ENCODE peak calls at places on chromosomes 5 and 9, in seven cellular contexts. V, S, I, Q, T, A and G are unnamed samples.

GRCh38 chr9:86424246-86424891 is 70.2 kb upstream of the TUT7 start:
- DNase-seq in V (no peak), S (no peak), I (no peak), Q (no peak), T (no peak), A (no peak), G (peak; percentile 23)

GRCh38 chr9:127915801-127916664 is 808 bp downstream of the ST6GALNAC4 start:
- DNase-seq in V (no peak), S (no peak), I (no peak), Q (no peak), T (peak; percentile 67), A (no peak), G (no peak)

GRCh38 chr5:143837306-143837848 is 25.4 kb downstream of the HMHB1 start:
- DNase-seq in V (peak; percentile 54), S (no peak), I (no peak), Q (no peak), T (no peak), A (no peak), G (peak; percentile 65)

GRCh38 chr5:147879784-147880183 is 1.3 kb downstream of the SCGB3A2 start:
- DNase-seq in V (no peak), S (no peak), I (no peak), Q (no peak), T (no peak), A (no peak), G (no peak)

GRCh38 chr5:89303033-89303480 is 420.1 kb upstream of the MEF2C start:
- DNase-seq in V (no peak), S (no peak), I (no peak), Q (no peak), T (no peak), A (no peak), G (no peak)

GRCh38 chr9:117938896-117939295 is 234.7 kb downstream of the TLR4 start:
- DNase-seq in V (no peak), S (no peak), I (no peak), Q (no peak), T (no peak), A (no peak), G (no peak)

GRCh38 chr5:168712280-168712924 is 133.2 kb upstream of the PANK3 start:
- DNase-seq in V (no peak), S (no peak), I (no peak), Q (no peak), T (no peak), A (no peak), G (no peak)

GRCh38 chr5:126878085-126878484 is 101.1 kb downstream of the LMNB1 start:
- DNase-seq in V (no peak), S (no peak), I (no peak), Q (no peak), T (no peak), A (no peak), G (no peak)

GRCh38 chr9:131739192-131739961 is 499 bp downstream of the RAPGEF1 start:
- DNase-seq in V (peak; percentile 88), S (no peak), I (no peak), Q (peak; percentile 58), T (peak; percentile 75), A (peak; percentile 86), G (peak; percentile 37)

GRCh38 chr9:35658894-35659220 is 765 bp downstream of the CCDC107 start:
- DNase-seq in V (no peak), S (no peak), I (no peak), Q (peak; percentile 57), T (peak; percentile 75), A (no peak), G (peak; percentile 44)

GRCh38 chr9:68749579-68750159 is 44.6 kb downstream of the PIP5K1B start:
- DNase-seq in V (no peak), S (no peak), I (peak; percentile 82), Q (no peak), T (no peak), A (no peak), G (no peak)

GRCh38 chr5:131328536-131329186 is 64.8 kb downstream of the CDC42SE2 start:
- DNase-seq in V (no peak), S (no peak), I (no peak), Q (no peak), T (no peak), A (no peak), G (peak; percentile 28)

GRCh38 chr9:120478208-120478607 is 101.8 kb downstream of the CDK5RAP2 start:
- DNase-seq in V (no peak), S (no peak), I (no peak), Q (no peak), T (no peak), A (no peak), G (no peak)

GRCh38 chr9:71249729-71250317 is 128.4 kb upstream of the TRPM3 start:
- DNase-seq in V (peak; percentile 33), S (peak; percentile 91), I (no peak), Q (peak; percentile 31), T (no peak), A (no peak), G (peak; percentile 83)

GRCh38 chr9:69412741-69413150 is 87.7 kb downstream of the ENTREP1 start:
- DNase-seq in V (peak; percentile 87), S (peak; percentile 41), I (peak; percentile 65), Q (peak; percentile 68), T (peak; percentile 76), A (peak; percentile 88), G (peak; percentile 84)

GRCh38 chr5:178372091-178372695 is 139.6 kb upstream of the PHYKPL start:
- DNase-seq in V (peak; percentile 62), S (no peak), I (no peak), Q (no peak), T (no peak), A (peak; percentile 69), G (no peak)
- H3K4me3 ChIP-seq in V (no peak overlapping the region), S (no peak overlapping the region), I (no peak overlapping the region), Q (no peak overlapping the region), T (no peak overlapping the region), A (no peak overlapping the region), G (no peak overlapping the region)

DNA sequence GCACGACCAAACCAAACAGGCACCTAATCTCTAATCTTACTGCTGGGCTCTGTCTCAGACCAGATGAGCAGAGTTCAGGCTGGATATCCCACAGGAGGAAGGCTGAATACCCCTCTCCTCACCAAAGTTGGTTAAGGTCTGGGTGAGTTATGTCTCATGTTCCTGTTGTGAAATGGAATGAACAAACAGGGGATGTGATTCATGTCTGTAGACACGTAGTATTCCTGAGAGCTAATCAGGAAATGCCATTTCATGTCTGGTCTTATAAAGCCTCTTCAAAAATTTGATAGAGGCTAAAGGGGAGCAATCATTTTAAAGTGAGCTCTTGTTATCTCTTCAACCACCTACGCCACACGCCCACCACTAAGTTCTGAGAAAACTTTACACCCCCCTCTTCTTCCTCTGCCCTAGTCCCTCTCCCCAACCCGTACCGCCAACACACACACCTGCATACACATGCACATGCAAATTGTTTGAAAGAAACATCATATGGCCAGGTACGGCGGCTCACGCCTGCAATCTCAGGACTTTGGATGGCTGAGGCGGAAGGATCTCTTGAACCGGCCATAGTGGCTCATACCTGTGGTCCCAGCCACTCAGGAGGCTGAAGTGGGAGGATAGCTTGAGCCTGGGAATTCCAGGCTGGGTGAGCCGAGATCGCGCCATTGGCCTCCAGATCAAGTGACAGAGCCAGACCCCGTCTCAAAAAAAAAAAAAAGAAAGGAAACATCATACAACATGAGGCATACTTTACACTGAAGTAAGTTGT is 69.8 kb upstream of the RAI14 start:
- DNase-seq in V (no peak), S (no peak), I (no peak), Q (no peak), T (no peak), A (no peak), G (no peak)
- H3K4me3 ChIP-seq in V (no peak overlapping the region), S (no peak overlapping the region), I (no peak overlapping the region), Q (peak overlapping the region; percentile 15), T (no peak overlapping the region), A (no peak overlapping the region), G (no peak overlapping the region)

GRCh38 chr5:154474957-154475334 is 3.1 kb downstream of the HAND1 start:
- DNase-seq in V (no peak), S (no peak), I (no peak), Q (no peak), T (no peak), A (no peak), G (no peak)

GRCh38 chr5:154477382-154478223 is 424 bp downstream of the HAND1 start:
- DNase-seq in V (no peak), S (no peak), I (no peak), Q (no peak), T (no peak), A (no peak), G (no peak)

GRCh38 chr5:154475613-154476342 is 2.2 kb downstream of the HAND1 start:
- DNase-seq in V (no peak), S (no peak), I (no peak), Q (no peak), T (no peak), A (no peak), G (no peak)

GRCh38 chr5:154478224-154478565 is at the start of gene HAND1:
- DNase-seq in V (peak; percentile 99), S (peak; percentile 35), I (peak; percentile 49), Q (peak; percentile 61), T (peak; percentile 74), A (peak; percentile 84), G (peak; percentile 94)

DNA sequence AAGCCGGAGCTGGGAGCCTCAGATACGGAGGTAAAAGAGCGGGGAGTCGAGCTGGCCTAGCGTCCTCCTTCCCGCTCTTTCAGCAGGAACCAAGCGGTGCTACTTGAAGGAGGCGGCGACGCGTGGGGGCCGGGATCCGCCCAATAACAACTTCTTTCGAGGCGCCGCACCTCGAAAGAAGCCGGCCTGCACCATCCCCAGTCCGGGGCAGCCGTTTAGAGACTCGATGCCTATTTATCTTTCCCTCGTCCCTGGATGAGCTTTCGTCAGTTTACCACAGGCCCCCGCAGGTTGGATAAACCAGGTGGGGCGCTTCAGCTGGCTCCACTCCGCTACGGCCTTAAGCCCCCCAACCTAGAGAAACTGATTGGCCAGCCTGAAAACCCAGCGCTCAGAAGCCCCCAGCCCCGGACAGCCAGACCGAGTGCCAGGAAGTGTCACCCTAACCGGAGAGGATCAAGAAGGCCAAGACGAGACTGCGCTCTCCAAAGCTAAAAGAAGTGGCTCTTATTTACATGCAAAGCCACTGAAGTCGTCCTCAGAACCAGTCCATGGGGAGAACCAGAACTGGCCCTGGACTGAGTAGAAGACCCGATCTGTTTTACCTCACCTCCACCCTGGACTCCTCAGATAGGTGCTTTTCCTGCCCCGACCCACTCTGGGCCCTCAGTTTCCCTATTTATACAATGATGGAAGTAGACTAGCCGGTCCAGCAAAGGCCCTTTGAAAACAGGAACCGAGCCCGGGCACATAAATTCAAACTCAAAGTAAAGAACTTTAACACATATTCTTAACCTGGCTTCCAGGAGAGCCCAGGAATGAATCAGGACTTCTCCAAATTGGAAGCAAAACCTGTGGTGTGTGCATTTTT is 1.4 kb downstream of the HAND1 start:
- DNase-seq in V (no peak), S (no peak), I (no peak), Q (no peak), T (no peak), A (no peak), G (no peak)
- H3K4me3 ChIP-seq in V (peak overlapping the region; percentile 74), S (no peak overlapping the region), I (no peak overlapping the region), Q (peak overlapping the region; percentile 43), T (peak overlapping the region; percentile 46), A (no peak overlapping the region), G (peak overlapping the region; percentile 57)

DNA sequence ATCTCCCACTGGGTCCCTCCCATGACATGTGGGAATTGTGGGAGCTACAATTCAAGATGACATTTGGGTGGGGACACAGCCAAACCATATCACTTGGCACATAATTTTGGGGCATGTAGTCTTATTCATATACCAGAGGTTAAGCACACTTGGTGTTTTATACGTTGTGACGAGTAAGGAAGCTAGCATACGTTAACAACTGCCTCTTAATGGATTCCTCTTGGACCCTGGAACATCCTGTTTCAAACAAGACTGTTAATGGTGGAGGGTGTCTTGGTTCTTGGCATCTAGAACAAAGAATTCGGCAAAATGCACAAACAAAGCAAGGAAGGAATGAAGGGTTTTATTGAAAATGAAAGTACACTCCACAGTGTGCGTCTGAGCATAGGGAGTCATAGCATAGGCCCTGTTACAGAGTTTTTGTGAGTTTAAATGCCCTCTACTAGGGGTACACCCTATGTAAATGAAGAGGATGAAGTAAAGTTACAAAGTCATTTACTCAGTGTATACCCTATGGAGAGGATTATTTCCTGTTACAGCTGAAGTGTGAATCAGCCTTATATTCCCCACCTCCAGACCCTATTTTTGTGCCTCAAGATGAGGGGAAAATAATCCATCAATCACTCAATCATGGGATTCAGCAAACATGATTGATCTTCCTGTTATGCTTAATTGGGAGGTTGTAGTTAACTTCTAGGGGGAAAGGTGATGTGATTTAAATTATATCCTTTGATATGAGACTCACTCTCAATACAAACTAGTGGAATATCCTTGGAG is 84.7 kb upstream of the MYO10 start:
- DNase-seq in V (no peak), S (no peak), I (no peak), Q (no peak), T (no peak), A (no peak), G (no peak)
- H3K4me3 ChIP-seq in V (no peak overlapping the region), S (no peak overlapping the region), I (no peak overlapping the region), Q (no peak overlapping the region), T (no peak overlapping the region), A (no peak overlapping the region), G (no peak overlapping the region)